ENCODE peak calls at places on chromosomes 3 and 15, in five cellular contexts. F is cardiac muscle cell, X is WTC11, L is brain microvascular endothelial cell, O is A673. Q is an unnamed sample.

GRCh38 chr15:101675015-101675414 is 22.8 kb upstream of the TM2D3 start:
- DNase-seq in X (no peak), F (peak; percentile 61), L (peak; percentile 95), O (no peak), Q (no peak)

GRCh38 chr15:67840747-67841634 is 1.1 kb upstream of the RNU6-1 start:
- DNase-seq in X (no peak), O (no peak), L (no peak), F (peak; percentile 53), Q (no peak)

GRCh38 chr3:159586587-159587202 is 401.9 kb upstream of the IL12A start:
- DNase-seq in O (peak; percentile 53), L (peak; percentile 63), F (peak; percentile 67), X (peak; percentile 66), Q (peak; percentile 42)

GRCh38 chr15:97995881-97996603 is 35.5 kb downstream of the ARRDC4 start:
- DNase-seq in X (peak; percentile 38), F (no peak), O (peak; percentile 17), L (no peak), Q (peak; percentile 5)

GRCh38 chr15:26864664-26865191 is 2.1 kb upstream of the GABRA5 start:
- DNase-seq in L (peak; percentile 30), F (peak; percentile 52), X (peak; percentile 60), O (peak; percentile 27), Q (peak; percentile 44)

GRCh38 chr15:39244776-39245175 is 336.1 kb upstream of the THBS1 start:
- DNase-seq in L (no peak), O (no peak), F (no peak), X (no peak), Q (no peak)

GRCh38 chr15:75704618-75705017 is 8.0 kb downstream of the CSPG4 start:
- DNase-seq in O (no peak), X (no peak), F (no peak), L (no peak), Q (no peak)

GRCh38 chr3:23796518-23796917 is 9.2 kb upstream of the UBE2E1 start:
- DNase-seq in F (no peak), O (no peak), L (no peak), X (no peak), Q (no peak)

GRCh38 chr3:99407257-99407656 is 231.1 kb upstream of the COL8A1 start:
- DNase-seq in F (no peak), X (no peak), O (no peak), L (no peak), Q (no peak)

GRCh38 chr3:194618858-194619608 is 14.2 kb downstream of the TMEM44 start:
- DNase-seq in O (no peak), X (no peak), F (no peak), L (no peak), Q (no peak)

GRCh38 chr3:111244760-111245159 is 173.1 kb downstream of the NECTIN3 start:
- DNase-seq in F (no peak), L (no peak), X (no peak), O (no peak), Q (no peak)

GRCh38 chr3:12158387-12159226 is at the start of gene TIMP4:
- DNase-seq in X (peak; percentile 49), L (peak; percentile 51), O (peak; percentile 50), F (peak; percentile 76), Q (peak; percentile 22)

GRCh38 chr3:52890735-52891134 is 6.6 kb downstream of the STIMATE start:
- DNase-seq in X (no peak), L (peak; percentile 22), F (no peak), O (no peak), Q (no peak)

GRCh38 chr3:128344046-128344368 is 122.7 kb downstream of the DNAJB8 start:
- DNase-seq in X (no peak), L (no peak), O (no peak), F (no peak), Q (no peak)

GRCh38 chr3:10280177-10280529 is 12.6 kb downstream of the GHRL start:
- DNase-seq in X (no peak), O (no peak), L (no peak), F (no peak), Q (no peak)

GRCh38 chr3:159128628-159129027 is 326.8 kb downstream of the MFSD1 start:
- DNase-seq in L (no peak), F (peak; percentile 65), X (no peak), O (no peak), Q (no peak)

GRCh38 chr3:162774613-162775100 is 1278.0 kb downstream of the OTOL1 start:
- DNase-seq in X (no peak), F (no peak), O (no peak), L (no peak), Q (no peak)

GRCh38 chr3:162780313-162780712 is 1283.7 kb downstream of the OTOL1 start:
- DNase-seq in X (no peak), F (peak; percentile 29), L (peak; percentile 25), O (no peak), Q (no peak)

GRCh38 chr3:162776137-162776536 is 1279.5 kb downstream of the OTOL1 start:
- DNase-seq in X (no peak), O (no peak), L (no peak), F (no peak), Q (no peak)

GRCh38 chr3:162777118-162777517 is 1280.5 kb downstream of the OTOL1 start:
- DNase-seq in L (no peak), F (peak; percentile 5), O (peak; percentile 68), X (no peak), Q (no peak)
- TF ChIP-seq CTCF in L (no peak), F (peak; percentile 4), O (peak; percentile 68), X (no peak), Q (no peak)

DNA sequence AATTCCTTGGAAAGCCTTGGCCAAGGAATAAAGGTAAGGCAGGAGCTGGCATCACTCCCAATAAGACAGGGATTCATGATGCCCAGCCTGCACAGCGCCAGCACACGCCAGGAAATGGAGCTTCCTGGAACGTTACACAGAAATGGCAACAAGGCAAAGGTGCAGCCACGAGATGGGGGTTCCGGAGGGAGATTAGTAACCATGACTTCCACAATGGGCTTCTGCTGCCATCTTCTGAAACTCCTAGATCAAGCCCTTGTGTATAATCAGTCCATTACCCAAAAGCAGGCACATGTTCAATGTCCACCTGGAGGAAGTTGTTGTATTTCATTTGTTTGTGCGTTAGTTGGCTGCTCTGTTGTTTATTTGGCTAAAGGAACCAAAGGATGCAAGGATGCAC is 131.2 kb upstream of the TRIM42 start:
- DNase-seq in X (no peak), F (no peak), L (no peak), O (no peak), Q (no peak)
- TF ChIP-seq CTCF in X (no peak), F (no peak), L (peak; percentile 18), O (no peak), Q (no peak)

DNA sequence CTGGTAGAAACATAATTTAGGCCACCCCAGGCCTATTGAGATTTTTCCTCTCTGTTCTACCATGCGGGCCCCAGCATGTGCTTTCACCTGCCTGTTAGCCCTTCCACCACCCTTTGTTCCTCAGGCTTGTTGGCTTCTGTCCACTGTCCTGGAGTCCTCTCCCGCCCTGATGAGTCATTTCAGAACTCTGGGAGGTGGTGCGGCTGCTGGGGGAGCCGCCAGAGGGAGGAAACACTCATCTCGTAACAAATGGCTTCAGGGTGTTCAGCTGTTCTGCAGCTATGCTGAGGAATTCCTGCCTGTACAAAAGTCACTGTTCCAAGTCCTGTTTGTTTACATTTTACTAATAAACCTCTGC is 36.3 kb downstream of the LRTM1 start:
- DNase-seq in L (peak; percentile 83), O (peak; percentile 42), X (no peak), F (peak; percentile 95), Q (peak; percentile 14)
- TF ChIP-seq CTCF in L (peak; percentile 79), O (no peak), X (no peak), F (peak; percentile 64), Q (peak; percentile 59)

GRCh38 chr3:71512000-71512399 is 71.5 kb downstream of the FOXP1 start:
- DNase-seq in L (no peak), X (peak; percentile 20), F (no peak), O (no peak), Q (no peak)
- TF ChIP-seq CTCF in L (peak; percentile 28), X (peak; percentile 23), F (no peak), O (no peak), Q (no peak)

Q was measured in neural crest cell.